ENCODE peak calls at places on chromosome 20, in six cellular contexts. D is stimulated activated CD4-positive, alpha-beta T cell treated with anti-CD3 and anti-CD28 coated beads, Interleukin-1b, Interleukin-23, amount 100 ng/mL, for 1 hour; N is osteocyte; U is psoas muscle; V is head of caudate nucleus; T is stimulated activated CD8-positive, alpha-beta memory T cell treated with anti-CD3 and anti-CD28 coated beads, Interleukin-12 subunit alpha, Interleukin-12 subunit beta, amount 100 ng/mL, for 1 hour. H is an unnamed sample.

GRCh38 chr20:309841-310644 is 12.7 kb downstream of the ZCCHC3 start:
- DNase-seq in D (peak), N (peak), U (peak), V (peak), T (peak), H (peak)

GRCh38 chr20:63252157-63252780 is 2.0 kb downstream of the NKAIN4 start:
- DNase-seq in D (no peak), N (no peak), U (no peak), V (peak), T (no peak), H (no peak)

GRCh38 chr20:45206746-45207145 is at the start of gene SEMG1:
- DNase-seq in D (no peak), N (no peak), U (no peak), V (no peak), T (no peak), H (no peak)

GRCh38 chr20:61439251-61439650 is 187.2 kb downstream of the CDH4 start:
- DNase-seq in D (no peak), N (no peak), U (no peak), V (no peak), T (no peak), H (no peak)

GRCh38 chr20:37498066-37498702 is 22.9 kb upstream of the NNAT start:
- DNase-seq in D (no peak), N (no peak), U (no peak), V (no peak), T (no peak), H (no peak)

GRCh38 chr20:45111799-45112471 is 3.0 kb downstream of the WFDC5 start:
- DNase-seq in D (no peak), N (no peak), U (no peak), V (no peak), T (no peak), H (no peak)

GRCh38 chr20:50625986-50626677 is 65.2 kb downstream of the RIPOR3 start:
- DNase-seq in D (no peak), N (no peak), U (peak), V (no peak), T (no peak), H (no peak)

GRCh38 chr20:43662943-43663655 is 3.8 kb upstream of the MYBL2 start:
- DNase-seq in D (no peak), N (no peak), U (no peak), V (no peak), T (no peak), H (no peak)

GRCh38 chr20:32544260-32544722 is 40.8 kb downstream of the NOL4L start:
- DNase-seq in D (no peak), N (no peak), U (no peak), V (no peak), T (no peak), H (no peak)

GRCh38 chr20:22248052-22248667 is 336.2 kb downstream of the FOXA2 start:
- DNase-seq in D (no peak), N (no peak), U (no peak), V (peak), T (no peak), H (no peak)

GRCh38 chr20:2206957-2207769 is 88.6 kb upstream of the TGM3 start:
- DNase-seq in D (peak), N (peak), U (peak), V (peak), T (peak), H (no peak)

GRCh38 chr20:59268827-59269226 is 31.6 kb upstream of the EDN3 start:
- DNase-seq in D (no peak), N (no peak), U (no peak), V (no peak), T (no peak), H (no peak)

GRCh38 chr20:4516851-4517250 is 204.9 kb upstream of the PRND start:
- DNase-seq in D (no peak), N (no peak), U (no peak), V (no peak), T (no peak), H (no peak)

GRCh38 chr20:22924949-22925612 is 110.0 kb upstream of the SSTR4 start:
- DNase-seq in D (no peak), N (no peak), U (no peak), V (no peak), T (no peak), H (no peak)

GRCh38 chr20:35478804-35479472 is 23.5 kb downstream of the CEP250 start:
- DNase-seq in D (no peak), N (no peak), U (no peak), V (no peak), T (no peak), H (no peak)

GRCh38 chr20:30922129-30922528 is 335.3 kb upstream of the DEFB115 start:
- DNase-seq in D (no peak), N (no peak), U (no peak), V (no peak), T (no peak), H (no peak)

GRCh38 chr20:63223121-63223825 is 7.3 kb upstream of the YTHDF1 start:
- DNase-seq in D (peak), N (no peak), U (no peak), V (peak), T (peak), H (no peak)

GRCh38 chr20:59151820-59152219 is 11.8 kb upstream of the ZNF831 start:
- DNase-seq in D (no peak), N (no peak), U (no peak), V (peak), T (no peak), H (no peak)

GRCh38 chr20:36298061-36298460 is 8.1 kb upstream of the DLGAP4 start:
- DNase-seq in D (no peak), N (peak), U (no peak), V (no peak), T (no peak), H (no peak)

GRCh38 chr20:1014471-1014870 is 12.4 kb upstream of the RSPO4 start:
- DNase-seq in D (no peak), N (no peak), U (no peak), V (no peak), T (no peak), H (no peak)

GRCh38 chr20:60851826-60852704 is 400.0 kb upstream of the CDH4 start:
- DNase-seq in D (no peak), N (no peak), U (no peak), V (peak), T (no peak), H (no peak)

GRCh38 chr20:34884260-34884659 is 7.8 kb downstream of the ACSS2 start:
- DNase-seq in D (no peak), N (no peak), U (no peak), V (no peak), T (no peak), H (no peak)

GRCh38 chr20:39853050-39853449 is 836.0 kb downstream of the MAFB start:
- DNase-seq in D (no peak), N (no peak), U (no peak), V (no peak), T (no peak), H (no peak)

GRCh38 chr20:13838664-13839063 is 53.8 kb downstream of the NDUFAF5 start:
- DNase-seq in D (no peak), N (no peak), U (no peak), V (no peak), T (no peak), H (no peak)

GRCh38 chr20:4926531-4927156 is 74.7 kb downstream of the SLC23A2 start:
- DNase-seq in D (no peak), N (no peak), U (no peak), V (no peak), T (no peak), H (no peak)

GRCh38 chr20:19688031-19688806 is 69.8 kb upstream of the RIN2 start:
- DNase-seq in D (no peak), N (peak), U (peak), V (peak), T (no peak), H (peak)

GRCh38 chr20:44572551-44573500 is 9.6 kb upstream of the PKIG start:
- DNase-seq in D (no peak), N (no peak), U (peak), V (peak), T (no peak), H (peak)

GRCh38 chr20:50381771-50382593 is 128.2 kb upstream of the PTPN1 start:
- DNase-seq in D (no peak), N (no peak), U (no peak), V (no peak), T (no peak), H (no peak)

GRCh38 chr20:19757487-19757972 is 528 bp upstream of the RIN2 start:
- DNase-seq in D (no peak), N (peak), U (peak), V (peak), T (no peak), H (no peak)

GRCh38 chr20:45041464-45042337 is 59.2 kb downstream of the KCNS1 start:
- DNase-seq in D (no peak), N (no peak), U (no peak), V (no peak), T (no peak), H (peak)

GRCh38 chr20:48990467-48990866 is 55.6 kb upstream of the CSE1L start:
- DNase-seq in D (no peak), N (no peak), U (no peak), V (no peak), T (no peak), H (no peak)

GRCh38 chr20:36526521-36527011 is 14.8 kb upstream of the MYL9 start:
- DNase-seq in D (no peak), N (no peak), U (no peak), V (peak), T (no peak), H (no peak)

GRCh38 chr20:49656304-49656703 is 57.4 kb downstream of the B4GALT5 start:
- DNase-seq in D (no peak), N (no peak), U (no peak), V (peak), T (no peak), H (no peak)

H was measured in kidney epithelial cell.